ENCODE peak calls at places on chromosomes 7 and 10, in eight cellular contexts. A is AG04449, W is adrenal gland, V is psoas muscle, L is mucosa of descending colon, P is fibroblast of mammary gland, H is spleen, U is esophagus squamous epithelium. C is an unnamed sample.
A peak's percentile ranks its signal among the peaks of the same experiment; 100 is the strongest.

GRCh38 chr10:17086865-17087264 is 42.7 kb downstream of the CUBN start:
- DNase-seq in A (no peak), W (no peak), V (no peak), L (no peak), P (no peak), H (no peak), U (no peak), C (no peak)

GRCh38 chr10:126160571-126160970 is 227.7 kb downstream of the ADAM12 start:
- DNase-seq in A (no peak), W (no peak), V (no peak), L (no peak), P (no peak), H (no peak), U (no peak), C (no peak)

GRCh38 chr10:4353964-4354363 is 472.0 kb upstream of the AKR1E2 start:
- DNase-seq in A (no peak), W (no peak), V (no peak), L (no peak), P (peak; percentile 80), H (no peak), U (no peak), C (peak; percentile 78)

GRCh38 chr7:139060838-139061237 is 25.0 kb upstream of the ZC3HAV1L start:
- DNase-seq in A (no peak), W (no peak), V (no peak), L (no peak), P (peak; percentile 16), H (no peak), U (no peak), C (no peak)

GRCh38 chr10:75000748-75001321 is 110.6 kb upstream of the SAMD8 start:
- DNase-seq in A (no peak), W (no peak), V (no peak), L (no peak), P (no peak), H (no peak), U (no peak), C (no peak)

GRCh38 chr7:157566631-157567006 is 229.8 kb downstream of the DNAJB6 start:
- DNase-seq in A (no peak), W (no peak), V (no peak), L (no peak), P (no peak), H (peak; percentile 69), U (no peak), C (no peak)

GRCh38 chr7:2724453-2725177 is 36.6 kb downstream of the AMZ1 start:
- DNase-seq in A (no peak), W (no peak), V (peak; percentile 4), L (peak; percentile 43), P (no peak), H (peak; percentile 54), U (no peak), C (no peak)

GRCh38 chr10:93181249-93181928 is 107.7 kb downstream of the CYP26A1 start:
- DNase-seq in A (no peak), W (no peak), V (no peak), L (no peak), P (no peak), H (no peak), U (no peak), C (no peak)

GRCh38 chr10:6918305-6918704 is 338.2 kb upstream of the PRKCQ start:
- DNase-seq in A (no peak), W (peak; percentile 39), V (peak; percentile 23), L (no peak), P (peak; percentile 28), H (peak; percentile 82), U (peak; percentile 1), C (no peak)

GRCh38 chr10:133097961-133098360 is 10.2 kb downstream of the ADGRA1 start:
- DNase-seq in A (no peak), W (no peak), V (no peak), L (no peak), P (no peak), H (no peak), U (no peak), C (no peak)

GRCh38 chr10:133100186-133100585 is 12.5 kb downstream of the ADGRA1 start:
- DNase-seq in A (no peak), W (no peak), V (no peak), L (no peak), P (no peak), H (no peak), U (no peak), C (no peak)

GRCh38 chr10:133099571-133099970 is 11.8 kb downstream of the ADGRA1 start:
- DNase-seq in A (no peak), W (no peak), V (no peak), L (no peak), P (no peak), H (no peak), U (no peak), C (no peak)

GRCh38 chr10:133097418-133097817 is 9.7 kb downstream of the ADGRA1 start:
- DNase-seq in A (no peak), W (no peak), V (no peak), L (no peak), P (no peak), H (no peak), U (no peak), C (no peak)

GRCh38 chr10:133098426-133099124 is 10.9 kb downstream of the ADGRA1 start:
- DNase-seq in A (no peak), W (no peak), V (no peak), L (no peak), P (no peak), H (no peak), U (no peak), C (no peak)
- TF ChIP-seq CTCF in A (no peak), W (no peak), V (no peak), L (no peak), P (no peak), H (no peak), U (no peak), C (no peak)

GRCh38 chr10:122474145-122474739 is 12.9 kb downstream of the HTRA1 start:
- DNase-seq in A (no peak), W (peak; percentile 53), V (no peak), L (no peak), P (no peak), H (no peak), U (no peak), C (no peak)

GRCh38 chr10:122475581-122475980 is 14.2 kb downstream of the HTRA1 start:
- DNase-seq in A (no peak), W (no peak), V (no peak), L (no peak), P (no peak), H (no peak), U (no peak), C (peak; percentile 40)

GRCh38 chr10:122476034-122476695 is 14.8 kb downstream of the HTRA1 start:
- DNase-seq in A (no peak), W (no peak), V (no peak), L (no peak), P (no peak), H (no peak), U (no peak), C (no peak)

GRCh38 chr10:122473116-122473515 is 11.8 kb downstream of the HTRA1 start:
- DNase-seq in A (no peak), W (no peak), V (no peak), L (no peak), P (no peak), H (no peak), U (no peak), C (no peak)

DNA sequence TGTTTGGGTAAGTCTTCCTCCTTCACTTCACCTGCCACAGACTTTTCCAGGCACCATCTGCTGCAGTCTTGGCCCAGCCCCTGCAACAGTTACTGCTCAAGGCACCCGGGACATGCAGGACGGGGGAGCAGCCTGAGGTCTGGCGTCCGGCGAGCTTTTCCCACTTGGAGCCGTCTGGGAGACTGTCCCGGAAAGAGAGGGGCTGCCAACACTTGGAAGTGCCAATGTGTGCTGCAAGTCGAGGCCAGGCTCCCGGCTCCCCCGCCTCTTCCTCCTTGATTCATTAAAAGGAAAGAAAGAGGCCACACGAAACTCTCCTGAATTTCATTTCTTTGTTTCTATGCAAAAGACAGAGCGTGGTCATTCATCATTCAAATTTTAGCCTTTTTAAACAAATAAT is 13.8 kb downstream of the HTRA1 start:
- DNase-seq in A (no peak), W (no peak), V (peak; percentile 80), L (no peak), P (no peak), H (no peak), U (no peak), C (peak; percentile 61)
- H3K4me3 ChIP-seq in A (no peak overlapping the region), W (no peak overlapping the region), V (peak overlapping the region; percentile 41), L (no peak overlapping the region), P (no peak overlapping the region), H (no peak overlapping the region), U (no peak overlapping the region), C (peak overlapping the region; percentile 10)

DNA sequence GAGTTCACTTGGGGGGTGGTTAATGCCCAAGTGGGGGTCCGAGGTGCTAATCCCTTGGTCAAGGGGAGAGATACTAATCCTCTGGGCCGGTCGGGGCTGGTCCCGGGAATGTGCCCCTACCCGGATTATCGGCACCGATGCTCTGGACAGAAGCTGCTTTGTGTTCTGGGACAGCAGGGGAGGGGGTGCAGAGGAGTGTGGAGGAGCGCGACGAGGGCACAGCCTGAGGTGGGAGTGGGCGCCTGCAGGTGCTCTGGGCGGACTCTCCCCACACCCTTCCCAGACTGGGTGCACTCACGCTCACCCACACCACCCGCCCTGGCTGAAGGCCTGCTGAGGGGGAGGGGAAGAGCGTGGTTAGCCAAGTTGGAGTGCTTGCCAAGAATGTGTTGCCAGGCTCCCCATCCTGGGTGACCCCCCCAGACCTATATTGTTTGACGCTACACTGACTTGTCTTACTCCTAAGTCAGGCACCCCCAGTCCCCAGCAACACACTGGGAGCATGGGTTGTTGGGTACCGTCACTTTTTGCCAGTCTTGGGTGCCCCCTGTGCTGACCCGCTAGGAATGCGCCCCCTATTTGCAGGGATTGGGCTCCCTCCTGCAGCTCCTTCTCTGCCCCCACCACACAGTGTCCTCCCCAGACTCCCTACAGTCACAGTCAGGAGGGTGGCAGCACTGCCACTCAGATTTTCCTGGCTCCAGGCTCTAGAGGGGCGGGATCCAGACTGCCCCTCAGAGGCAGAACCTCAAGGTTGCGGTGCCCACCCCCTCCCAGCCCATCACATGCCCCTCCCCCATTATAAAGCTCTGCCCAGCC is 1.2 kb downstream of the SLC4A2 start:
- DNase-seq in A (no peak), W (peak; percentile 51), V (no peak), L (no peak), P (peak; percentile 36), H (no peak), U (no peak), C (peak; percentile 57)
- TF ChIP-seq CTCF in A (peak; percentile 14), W (no peak), V (no peak), L (no peak), P (peak; percentile 6), H (no peak), U (no peak), C (no peak)

GRCh38 chr10:103241262-103242011 is 4.2 kb upstream of the RPEL1 start:
- DNase-seq in A (no peak), W (no peak), V (peak; percentile 24), L (peak; percentile 83), P (peak; percentile 20), H (no peak), U (no peak), C (peak; percentile 46)
- H3K4me3 ChIP-seq in A (no peak overlapping the region), W (no peak overlapping the region), V (peak overlapping the region; percentile 25), L (no peak overlapping the region), P (no peak overlapping the region), H (no peak overlapping the region), U (no peak overlapping the region), C (no peak overlapping the region)